ENCODE peak calls at places on chromosomes 1 and 21, in nine cellular contexts. M, N, L, P, F, T, H, C and Q are unnamed samples.
A peak's percentile ranks its signal among the peaks of the same experiment; 100 is the strongest.

GRCh38 chr1:116261227-116261626 is 111.8 kb upstream of the ATP1A1 start:
- DNase-seq in T (no peak), L (no peak), H (no peak), C (no peak), N (no peak), F (no peak), M (no peak), P (no peak), Q (no peak)

GRCh38 chr1:39381839-39382238 is 109.6 kb upstream of the BMP8A start:
- DNase-seq in L (no peak), C (no peak), P (no peak), T (no peak), H (no peak), M (no peak), N (no peak), F (no peak), Q (no peak)

GRCh38 chr1:59204001-59204400 is 92.9 kb upstream of the FGGY start:
- DNase-seq in N (no peak), P (no peak), T (no peak), L (no peak), C (no peak), F (no peak), H (no peak), M (no peak), Q (no peak)

GRCh38 chr21:37119421-37120218 is 46.6 kb downstream of the TTC3 start:
- DNase-seq in P (no peak), H (no peak), N (no peak), C (no peak), L (no peak), M (no peak), F (no peak), T (no peak), Q (no peak)

GRCh38 chr1:246329900-246330299 is 177.2 kb downstream of the SMYD3 start:
- DNase-seq in F (peak; percentile 89), M (no peak), N (no peak), C (no peak), L (no peak), P (no peak), H (no peak), T (no peak), Q (peak; percentile 59)

GRCh38 chr1:45569571-45569961 is 14.3 kb upstream of the NASP start:
- DNase-seq in F (no peak), T (no peak), P (no peak), M (no peak), L (no peak), N (no peak), H (no peak), C (no peak), Q (no peak)

GRCh38 chr1:89363638-89364536 is at the start of gene GBP6:
- DNase-seq in F (peak; percentile 19), M (no peak), P (no peak), C (no peak), L (peak; percentile 36), H (no peak), N (no peak), T (no peak), Q (peak; percentile 65)

GRCh38 chr1:14778882-14779594 is 180.6 kb downstream of the KAZN start:
- DNase-seq in M (peak; percentile 27), T (peak; percentile 34), C (no peak), P (no peak), H (no peak), N (no peak), L (peak; percentile 11), F (peak; percentile 36), Q (peak; percentile 47)

GRCh38 chr1:212794561-212795014 is 2.9 kb downstream of the TATDN3 start:
- DNase-seq in F (peak; percentile 92), M (no peak), L (no peak), C (no peak), H (no peak), T (no peak), P (no peak), N (no peak), Q (no peak)

GRCh38 chr21:16588433-16588860 is 858.7 kb downstream of the USP25 start:
- DNase-seq in H (no peak), F (no peak), C (peak; percentile 92), P (peak; percentile 39), M (peak; percentile 14), T (peak; percentile 69), L (peak; percentile 77), N (peak; percentile 91), Q (peak; percentile 94)

GRCh38 chr1:193019442-193020026 is 39.6 kb downstream of the UCHL5 start:
- DNase-seq in C (peak; percentile 15), P (peak; percentile 31), M (no peak), T (peak; percentile 33), H (no peak), N (peak; percentile 30), F (peak; percentile 49), L (peak; percentile 8), Q (peak; percentile 60)

GRCh38 chr1:63663873-63664272 is 70.7 kb downstream of the PGM1 start:
- DNase-seq in F (no peak), C (no peak), H (no peak), N (no peak), M (no peak), T (no peak), L (peak; percentile 27), P (no peak), Q (peak; percentile 85)

GRCh38 chr21:46161180-46161799 is 5.9 kb upstream of the FTCD start:
- DNase-seq in N (no peak), C (no peak), P (no peak), T (no peak), L (no peak), H (no peak), F (peak; percentile 1), M (no peak), Q (no peak)

GRCh38 chr1:56532359-56532696 is 47.0 kb downstream of the PLPP3 start:
- DNase-seq in N (peak; percentile 29), F (no peak), L (no peak), H (no peak), T (no peak), C (no peak), P (peak; percentile 59), M (no peak), Q (no peak)

GRCh38 chr1:180231506-180232420 is 1.7 kb downstream of the LHX4 start:
- DNase-seq in T (peak; percentile 59), F (peak; percentile 56), P (no peak), N (no peak), L (peak; percentile 59), M (no peak), H (no peak), C (no peak), Q (peak; percentile 67)

GRCh38 chr1:148374101-148374500 is 109.0 kb downstream of the PPIAL4G start:
- DNase-seq in M (no peak), C (no peak), L (no peak), N (no peak), P (no peak), H (no peak), T (no peak), F (no peak), Q (no peak)

GRCh38 chr1:38527373-38527966 is 332.1 kb downstream of the RRAGC start:
- DNase-seq in T (no peak), F (peak; percentile 88), H (no peak), M (no peak), N (no peak), C (no peak), P (no peak), L (peak; percentile 34), Q (no peak)

GRCh38 chr1:201537966-201538617 is 835 bp upstream of the NAV1 start:
- DNase-seq in H (no peak), C (no peak), L (peak; percentile 82), N (no peak), M (no peak), F (no peak), P (no peak), T (no peak), Q (peak; percentile 47)

GRCh38 chr1:59814901-59815825 is at the start of gene HOOK1:
- DNase-seq in C (no peak), F (no peak), T (no peak), L (no peak), H (peak; percentile 0), M (peak; percentile 35), P (no peak), N (no peak), Q (peak; percentile 15)

GRCh38 chr1:98373055-98373454 is 288.5 kb upstream of the SNX7 start:
- DNase-seq in T (no peak), C (no peak), N (no peak), F (no peak), H (no peak), M (no peak), P (no peak), L (no peak), Q (no peak)

GRCh38 chr21:35943752-35944151 is 116.6 kb downstream of the SETD4 start:
- DNase-seq in F (no peak), H (no peak), C (no peak), P (no peak), N (no peak), T (no peak), M (no peak), L (no peak), Q (no peak)

GRCh38 chr1:212667223-212668139 is 32.2 kb downstream of the BATF3 start:
- DNase-seq in L (peak; percentile 91), P (peak; percentile 93), F (peak; percentile 49), T (peak; percentile 91), C (peak; percentile 20), M (peak; percentile 24), H (no peak), N (peak; percentile 93), Q (peak; percentile 98)

GRCh38 chr21:38758815-38759214 is 46.9 kb upstream of the ETS2 start:
- DNase-seq in L (no peak), N (no peak), T (no peak), P (no peak), H (no peak), C (peak; percentile 88), F (no peak), M (no peak), Q (no peak)

GRCh38 chr21:44765231-44766013 is 36.2 kb downstream of the UBE2G2 start:
- DNase-seq in H (no peak), M (no peak), T (no peak), F (peak; percentile 42), C (no peak), L (no peak), N (no peak), P (no peak), Q (peak; percentile 32)

GRCh38 chr1:94413311-94413710 is 4.9 kb upstream of the ABCD3 start:
- DNase-seq in T (no peak), C (no peak), M (no peak), H (no peak), L (no peak), P (no peak), N (no peak), F (no peak), Q (no peak)

GRCh38 chr21:46092026-46092764 is 5.7 kb upstream of the COL6A2 start:
- DNase-seq in L (peak; percentile 74), P (peak; percentile 89), C (peak; percentile 7), T (no peak), N (peak; percentile 99), H (no peak), M (no peak), F (no peak), Q (no peak)

GRCh38 chr1:205598841-205599666 is 32.8 kb downstream of the ELK4 start:
- DNase-seq in T (no peak), M (no peak), F (no peak), C (peak; percentile 99), L (peak; percentile 81), N (peak; percentile 36), P (peak; percentile 83), H (no peak), Q (peak; percentile 80)

GRCh38 chr21:37061926-37062591 is 10.8 kb downstream of the PIGP start:
- DNase-seq in L (no peak), P (no peak), M (no peak), T (no peak), H (no peak), F (peak; percentile 12), C (no peak), N (no peak), Q (no peak)